ENCODE peak calls at places on chromosomes 6 and 20, in nine cellular contexts. R is CD8-positive, alpha-beta memory T cell; D is neural progenitor cell; E is iPS DF 6.9; Z is ovary; P is esophagus squamous epithelium; W is heart right ventricle; N is uterus; F is effector memory CD4-positive, alpha-beta T cell. A is an unnamed sample. For H3K4me1, the result is how much of the 10 kb centered on the place peaks cover.

GRCh38 chr6:169503556-169503955 is 198.3 kb downstream of the WDR27 start:
- DNase-seq in R (no peak), D (no peak), E (no peak), Z (no peak), P (no peak), W (no peak), N (no peak), F (no peak), A (no peak)

GRCh38 chr6:56798163-56798562 is 155.5 kb upstream of the DST start:
- DNase-seq in R (no peak), D (no peak), E (no peak), Z (no peak), P (no peak), W (no peak), N (no peak), F (no peak), A (no peak)

GRCh38 chr6:13624871-13625288 is 9.7 kb downstream of the NOL7 start:
- DNase-seq in R (no peak), D (peak), E (no peak), Z (no peak), P (no peak), W (no peak), N (no peak), F (no peak), A (no peak)

GRCh38 chr6:2970753-2971419 is 481 bp downstream of the SERPINB6 start:
- DNase-seq in R (peak), D (peak), E (no peak), Z (peak), P (peak), W (peak), N (peak), F (peak), A (peak)

GRCh38 chr6:158057213-158057987 is 75.7 kb downstream of the SYNJ2 start:
- DNase-seq in R (no peak), D (no peak), E (no peak), Z (peak), P (no peak), W (no peak), N (no peak), F (no peak), A (no peak)

GRCh38 chr6:107418118-107418517 is 41.2 kb downstream of the PDSS2 start:
- DNase-seq in R (no peak), D (peak), E (peak), Z (no peak), P (no peak), W (no peak), N (no peak), F (no peak), A (no peak)

GRCh38 chr20:5718896-5719595 is 31.2 kb upstream of the SHLD1 start:
- DNase-seq in R (no peak), D (no peak), E (no peak), Z (no peak), P (no peak), W (peak), N (no peak), F (no peak), A (peak)

GRCh38 chr6:4973415-4973814 is 30.4 kb downstream of the RPP40 start:
- DNase-seq in R (no peak), D (no peak), E (no peak), Z (no peak), P (no peak), W (no peak), N (no peak), F (no peak), A (no peak)

GRCh38 chr6:142386657-142387056 is 84.8 kb downstream of the ADGRG6 start:
- DNase-seq in R (no peak), D (no peak), E (no peak), Z (no peak), P (no peak), W (no peak), N (no peak), F (no peak), A (no peak)

GRCh38 chr6:312704-313485 is 20.6 kb downstream of the DUSP22 start:
- DNase-seq in R (no peak), D (no peak), E (no peak), Z (no peak), P (no peak), W (no peak), N (no peak), F (no peak), A (no peak)

GRCh38 chr6:56478202-56478601 is 164.5 kb downstream of the DST start:
- DNase-seq in R (no peak), D (no peak), E (no peak), Z (no peak), P (no peak), W (no peak), N (no peak), F (no peak), A (no peak)

GRCh38 chr6:103284835-103285234 is 1574.9 kb downstream of the HACE1 start:
- DNase-seq in R (no peak), D (no peak), E (no peak), Z (no peak), P (no peak), W (no peak), N (no peak), F (no peak), A (no peak)

GRCh38 chr6:150697515-150697914 is 97.8 kb downstream of the PLEKHG1 start:
- DNase-seq in R (no peak), D (peak), E (no peak), Z (no peak), P (no peak), W (no peak), N (no peak), F (no peak), A (no peak)

GRCh38 chr6:111482236-111482958 is 621 bp downstream of the REV3L start:
- DNase-seq in R (peak), D (peak), E (no peak), Z (peak), P (no peak), W (peak), N (peak), F (peak), A (peak)

GRCh38 chr6:87473419-87473903 is 687 bp downstream of the SLC35A1 start:
- DNase-seq in R (no peak), D (peak), E (no peak), Z (no peak), P (no peak), W (peak), N (no peak), F (peak), A (peak)

GRCh38 chr20:50794846-50795634 is at the start of gene BCAS4:
- DNase-seq in R (peak), D (peak), E (peak), Z (peak), P (no peak), W (peak), N (peak), F (peak), A (peak)

GRCh38 chr20:50789968-50790650 is 4.8 kb upstream of the BCAS4 start:
- DNase-seq in R (no peak), D (no peak), E (no peak), Z (no peak), P (no peak), W (no peak), N (no peak), F (no peak), A (no peak)

GRCh38 chr20:50790651-50791277 is 4.1 kb upstream of the BCAS4 start:
- DNase-seq in R (peak), D (peak), E (peak), Z (peak), P (peak), W (peak), N (peak), F (peak), A (peak)

GRCh38 chr20:50794181-50794845 is 548 bp upstream of the BCAS4 start:
- DNase-seq in R (peak), D (peak), E (no peak), Z (no peak), P (no peak), W (no peak), N (peak), F (no peak), A (no peak)

GRCh38 chr20:50792708-50793574 is 1.9 kb upstream of the BCAS4 start:
- DNase-seq in R (no peak), D (no peak), E (no peak), Z (no peak), P (no peak), W (no peak), N (no peak), F (no peak), A (no peak)
- H3K4me1 ChIP-seq in R (under half), D (under half), E (under half), Z (under half), P (under half), W (under half), N (under half), F (under half), A (under half)

DNA sequence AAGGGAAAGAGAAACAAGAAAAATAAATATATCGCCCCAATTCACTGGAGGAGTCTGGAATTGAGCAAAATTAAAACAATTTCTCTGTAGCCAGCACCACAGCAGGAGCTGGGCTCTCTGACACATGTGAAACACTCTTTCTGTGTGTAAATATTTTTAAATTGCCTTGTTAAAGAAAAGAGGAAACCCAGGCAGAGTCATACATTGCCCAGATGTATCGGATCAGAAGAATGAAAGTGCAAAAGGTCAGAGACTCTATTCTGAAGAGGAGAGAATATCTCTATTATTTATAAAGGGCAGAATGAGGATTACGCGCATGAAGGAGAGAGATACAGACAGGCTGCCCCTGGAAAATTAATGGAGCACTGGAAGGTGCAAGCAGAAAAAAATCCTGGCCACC is 127.0 kb upstream of the MAN1A1 start:
- DNase-seq in R (no peak), D (no peak), E (no peak), Z (no peak), P (no peak), W (no peak), N (no peak), F (no peak), A (no peak)
- H3K27ac ChIP-seq in R (no peak), D (no peak), E (no peak), Z (no peak), P (no peak), W (no peak), N (no peak), F (no peak), A (no peak)

DNA sequence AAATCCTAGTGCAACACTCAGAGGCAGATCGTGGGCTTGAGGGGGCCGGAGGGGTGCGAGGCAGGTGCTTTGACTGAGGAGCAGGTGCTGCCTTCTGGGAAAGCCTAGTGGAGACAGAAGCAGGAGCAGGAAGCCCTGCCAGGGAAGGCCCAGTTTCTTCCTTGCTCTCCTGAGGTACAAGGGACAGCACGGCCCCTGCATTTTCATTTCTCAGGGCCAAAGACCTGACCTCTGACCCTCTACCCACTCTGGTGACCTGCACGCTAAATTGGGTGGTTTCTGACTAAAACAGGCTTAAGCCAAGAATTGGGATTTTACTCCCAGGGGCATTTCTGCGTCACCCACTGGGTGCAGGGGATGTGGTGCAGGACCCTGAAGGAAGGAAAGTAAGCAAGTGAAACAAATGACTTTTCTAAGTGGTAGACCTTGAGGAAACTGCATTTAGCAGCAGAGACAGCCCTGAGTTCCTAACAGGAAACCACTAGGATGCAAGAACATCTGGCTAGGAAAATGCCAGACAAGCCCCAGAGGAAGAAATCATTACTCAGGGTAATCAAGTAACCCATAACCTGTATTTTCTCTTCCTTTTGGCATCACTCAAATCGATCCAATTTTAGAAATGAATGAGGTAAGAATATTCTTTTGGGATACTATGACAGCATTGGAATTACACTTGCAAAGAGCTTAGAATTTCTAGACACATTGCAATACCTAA is 141.7 kb downstream of the CD164 start:
- DNase-seq in R (no peak), D (no peak), E (no peak), Z (no peak), P (no peak), W (peak), N (no peak), F (no peak), A (no peak)
- H3K4me1 ChIP-seq in R (under half), D (under half), E (under half), Z (under half), P (under half), W (under half), N (under half), F (under half), A (under half)

GRCh38 chr20:53668981-53669380 is 75.3 kb upstream of the ZNF217 start:
- DNase-seq in R (no peak), D (no peak), E (no peak), Z (no peak), P (no peak), W (no peak), N (no peak), F (no peak), A (no peak)

GRCh38 chr20:53676987-53677386 is 83.3 kb upstream of the ZNF217 start:
- DNase-seq in R (no peak), D (no peak), E (no peak), Z (no peak), P (no peak), W (no peak), N (no peak), F (no peak), A (no peak)

GRCh38 chr20:53671370-53671769 is 77.7 kb upstream of the ZNF217 start:
- DNase-seq in R (no peak), D (no peak), E (no peak), Z (no peak), P (no peak), W (no peak), N (no peak), F (no peak), A (no peak)

GRCh38 chr20:53676519-53676822 is 82.8 kb upstream of the ZNF217 start:
- DNase-seq in R (no peak), D (no peak), E (no peak), Z (no peak), P (no peak), W (no peak), N (no peak), F (no peak), A (no peak)

GRCh38 chr20:53672484-53673129 is 79.0 kb upstream of the ZNF217 start:
- DNase-seq in R (no peak), D (no peak), E (no peak), Z (no peak), P (no peak), W (no peak), N (no peak), F (no peak), A (peak)
- H3K27ac ChIP-seq in R (no peak), D (no peak), E (no peak), Z (no peak), P (no peak), W (no peak), N (no peak), F (no peak), A (no peak)

GRCh38 chr6:167672738-167673137 is 154.0 kb upstream of the AFDN start:
- DNase-seq in R (no peak), D (no peak), E (no peak), Z (no peak), P (no peak), W (no peak), N (no peak), F (no peak), A (no peak)
- H3K4me1 ChIP-seq in R (under half), D (under half), E (under half), Z (under half), P (under half), W (under half), N (under half), F (under half), A (under half)

GRCh38 chr6:17935188-17936149 is 52.0 kb downstream of the KIF13A start:
- DNase-seq in R (no peak), D (no peak), E (no peak), Z (no peak), P (no peak), W (no peak), N (no peak), F (no peak), A (no peak)
- H3K27ac ChIP-seq in R (no peak), D (no peak), E (no peak), Z (no peak), P (no peak), W (peak), N (no peak), F (no peak), A (no peak)

DNA sequence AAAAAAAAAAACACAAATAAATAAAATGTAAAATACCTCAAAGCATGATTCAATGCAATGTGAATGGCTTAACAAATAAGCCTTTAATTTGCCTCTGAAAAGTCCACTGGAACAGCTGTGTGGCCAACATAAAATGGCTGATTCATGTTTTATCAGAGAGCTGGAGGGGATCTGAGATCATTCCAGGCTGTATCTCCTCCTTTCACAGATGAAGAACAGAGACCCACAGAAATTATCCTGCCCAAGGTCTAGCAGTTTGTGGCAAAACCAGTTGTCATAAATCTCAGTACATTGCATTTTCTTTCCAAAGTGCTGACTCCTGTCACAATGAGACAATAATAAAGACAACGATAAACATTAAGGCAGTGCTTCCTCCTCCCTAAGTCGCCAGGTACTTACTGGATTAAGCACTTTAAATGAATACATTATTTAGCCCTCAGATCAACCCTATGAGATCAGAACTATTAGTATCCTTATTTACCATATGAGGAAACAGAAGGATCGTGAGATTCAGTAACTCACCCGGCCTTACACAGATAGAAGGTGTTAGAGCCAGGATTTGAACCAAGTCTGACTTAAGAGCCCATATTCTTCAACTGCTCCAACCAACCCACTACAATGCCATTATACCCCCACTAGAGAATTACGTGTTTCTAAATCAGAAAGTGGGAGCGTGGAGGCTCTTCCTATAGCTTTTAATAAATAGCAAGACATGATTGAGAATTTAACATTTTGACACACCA is 118.3 kb downstream of the KIF13A start:
- DNase-seq in R (no peak), D (no peak), E (no peak), Z (no peak), P (no peak), W (no peak), N (no peak), F (no peak), A (no peak)
- H3K4me1 ChIP-seq in R (under half), D (under half), E (under half), Z (under half), P (under half), W (half or more), N (under half), F (under half), A (under half)

DNA sequence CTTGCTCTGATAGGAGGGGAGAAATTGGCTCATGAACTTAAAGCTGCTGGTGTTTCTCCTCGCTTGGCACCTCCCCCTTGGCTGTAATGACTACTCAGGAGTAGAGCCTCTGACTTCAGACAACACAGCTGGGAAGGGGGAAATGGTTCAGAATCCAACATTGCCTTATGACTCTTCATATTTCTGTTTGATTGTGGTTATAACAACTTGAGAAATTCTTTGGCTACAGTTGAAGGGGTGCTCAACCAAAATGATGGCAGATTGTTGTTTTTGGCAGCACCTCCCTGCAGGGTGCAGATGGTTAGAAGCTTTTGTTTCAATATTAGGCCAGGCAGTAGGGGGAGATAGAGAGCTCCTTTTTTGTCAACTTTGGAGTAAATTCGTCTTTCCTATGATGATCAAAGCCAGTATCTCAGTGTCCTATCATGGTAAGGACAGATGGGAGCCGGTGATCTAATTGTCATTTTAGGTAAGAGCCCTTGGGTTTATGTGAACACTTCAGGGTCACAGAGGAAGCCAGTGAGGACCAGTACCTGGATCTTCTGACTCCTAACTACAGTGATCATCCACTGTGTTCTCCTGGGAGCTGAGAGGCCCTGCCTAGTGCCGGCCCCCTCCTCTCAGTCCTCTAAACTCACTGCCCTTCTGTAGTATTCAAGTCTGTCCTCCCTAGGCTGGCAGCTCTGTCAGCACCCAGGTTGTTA is 39.9 kb downstream of the RPRD1B start:
- DNase-seq in R (no peak), D (peak), E (peak), Z (peak), P (no peak), W (peak), N (peak), F (no peak), A (peak)
- H3K27ac ChIP-seq in R (no peak), D (no peak), E (no peak), Z (no peak), P (peak), W (peak), N (peak), F (no peak), A (peak)

DNA sequence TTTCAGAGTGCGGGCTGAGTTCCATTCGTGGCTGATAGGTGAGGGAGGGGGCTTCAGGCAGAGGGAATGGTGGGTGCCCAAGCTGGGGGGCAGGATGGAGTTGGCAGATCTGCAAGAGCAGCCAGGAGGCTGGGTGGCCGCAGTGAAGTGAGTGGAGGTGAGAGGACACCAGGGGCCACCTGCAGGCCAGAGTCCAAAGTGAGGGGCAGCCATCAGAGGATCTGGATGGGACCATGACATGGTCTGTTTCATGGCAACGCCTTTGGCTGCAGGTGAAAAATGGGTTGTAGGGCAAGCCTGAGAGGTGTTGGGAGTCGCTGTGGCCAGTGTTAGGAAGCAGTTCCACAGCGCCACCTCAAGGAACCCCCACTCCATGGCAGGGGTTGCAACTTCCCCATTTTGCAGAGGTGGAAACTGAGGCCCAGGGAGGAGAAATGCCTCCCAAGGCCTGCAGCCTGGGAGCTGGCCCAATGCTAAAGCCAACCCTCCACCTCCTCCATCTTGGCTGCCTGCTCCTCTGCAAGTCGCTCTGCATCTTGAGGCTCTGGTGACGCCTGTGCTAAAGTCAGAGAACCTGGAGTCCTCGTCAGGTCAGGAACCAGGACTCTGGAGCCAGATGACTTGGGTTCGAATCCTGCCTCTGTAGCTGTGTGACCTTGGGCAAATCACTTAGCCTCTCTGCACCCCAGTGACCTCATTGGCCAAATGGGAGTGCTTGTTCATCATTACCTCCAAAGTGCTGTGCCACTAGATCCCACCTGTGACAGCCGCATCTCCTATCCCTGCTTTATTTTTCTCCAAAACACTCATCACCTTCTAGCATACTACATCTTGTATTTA is 153.8 kb downstream of the CEBPB start:
- DNase-seq in R (no peak), D (no peak), E (no peak), Z (no peak), P (no peak), W (no peak), N (peak), F (no peak), A (no peak)
- H3K4me1 ChIP-seq in R (under half), D (under half), E (under half), Z (under half), P (under half), W (under half), N (under half), F (under half), A (under half)